ENCODE peak calls at places on chromosomes 5 and 9, in six cellular contexts. One of them, this sample, is unnamed.

GRCh38 chr5:15261279-15261668 is 238.7 kb upstream of the FBXL7 start:
- DNase-seq in neuronal stem cell: no peak
- DNase-seq in H1: no peak
- DNase-seq in IMR-90: no peak
- DNase-seq in mesenchymal stem cell: no peak
- DNase-seq in trophoblast cell: no peak
- DNase-seq in this sample: no peak

GRCh38 chr5:27308151-27308550 is 269.8 kb upstream of the CDH9 start:
- DNase-seq in neuronal stem cell: no peak
- DNase-seq in H1: no peak
- DNase-seq in IMR-90: peak; percentile 69
- DNase-seq in mesenchymal stem cell: no peak
- DNase-seq in trophoblast cell: no peak
- DNase-seq in this sample: no peak

GRCh38 chr9:14107495-14107894 is 206.4 kb downstream of the NFIB start:
- DNase-seq in neuronal stem cell: no peak
- DNase-seq in H1: no peak
- DNase-seq in IMR-90: no peak
- DNase-seq in mesenchymal stem cell: no peak
- DNase-seq in trophoblast cell: no peak
- DNase-seq in this sample: no peak

GRCh38 chr9:128610889-128611288 is 45.8 kb downstream of the DYNC2I2 start:
- DNase-seq in neuronal stem cell: no peak
- DNase-seq in H1: no peak
- DNase-seq in IMR-90: no peak
- DNase-seq in mesenchymal stem cell: no peak
- DNase-seq in trophoblast cell: no peak
- DNase-seq in this sample: no peak

GRCh38 chr9:138023394-138024124 is 146.0 kb downstream of the CACNA1B start:
- DNase-seq in neuronal stem cell: no peak
- DNase-seq in H1: peak; percentile 76
- DNase-seq in IMR-90: no peak
- DNase-seq in mesenchymal stem cell: no peak
- DNase-seq in trophoblast cell: no peak
- DNase-seq in this sample: peak; percentile 50

GRCh38 chr9:306907-307306 is 92.2 kb downstream of the DOCK8 start:
- DNase-seq in neuronal stem cell: no peak
- DNase-seq in H1: no peak
- DNase-seq in IMR-90: no peak
- DNase-seq in mesenchymal stem cell: no peak
- DNase-seq in trophoblast cell: peak; percentile 89
- DNase-seq in this sample: peak; percentile 35

GRCh38 chr9:114224247-114224610 is 68.9 kb downstream of the COL27A1 start:
- DNase-seq in neuronal stem cell: no peak
- DNase-seq in H1: no peak
- DNase-seq in IMR-90: peak; percentile 72
- DNase-seq in mesenchymal stem cell: peak; percentile 61
- DNase-seq in trophoblast cell: no peak
- DNase-seq in this sample: no peak

GRCh38 chr9:120436937-120437592 is 142.9 kb downstream of the CDK5RAP2 start:
- DNase-seq in neuronal stem cell: no peak
- DNase-seq in H1: no peak
- DNase-seq in IMR-90: no peak
- DNase-seq in mesenchymal stem cell: no peak
- DNase-seq in trophoblast cell: no peak
- DNase-seq in this sample: no peak

GRCh38 chr5:16593630-16594029 is 23.2 kb downstream of the RETREG1 start:
- DNase-seq in neuronal stem cell: no peak
- DNase-seq in H1: no peak
- DNase-seq in IMR-90: no peak
- DNase-seq in mesenchymal stem cell: no peak
- DNase-seq in trophoblast cell: peak; percentile 23
- DNase-seq in this sample: no peak

GRCh38 chr5:962801-963200 is 45.8 kb upstream of the NKD2 start:
- DNase-seq in neuronal stem cell: no peak
- DNase-seq in H1: no peak
- DNase-seq in IMR-90: no peak
- DNase-seq in mesenchymal stem cell: no peak
- DNase-seq in trophoblast cell: no peak
- DNase-seq in this sample: no peak

GRCh38 chr9:2833096-2833495 is 10.8 kb downstream of the PUM3 start:
- DNase-seq in neuronal stem cell: no peak
- DNase-seq in H1: no peak
- DNase-seq in IMR-90: no peak
- DNase-seq in mesenchymal stem cell: no peak
- DNase-seq in trophoblast cell: no peak
- DNase-seq in this sample: no peak

GRCh38 chr5:51960617-51961115 is 577.4 kb downstream of the ISL1 start:
- DNase-seq in neuronal stem cell: no peak
- DNase-seq in H1: no peak
- DNase-seq in IMR-90: no peak
- DNase-seq in mesenchymal stem cell: peak; percentile 45
- DNase-seq in trophoblast cell: no peak
- DNase-seq in this sample: no peak

GRCh38 chr5:90563161-90563560 is 4.6 kb downstream of the ADGRV1 start:
- DNase-seq in neuronal stem cell: no peak
- DNase-seq in H1: no peak
- DNase-seq in IMR-90: no peak
- DNase-seq in mesenchymal stem cell: no peak
- DNase-seq in trophoblast cell: no peak
- DNase-seq in this sample: no peak

GRCh38 chr5:80569086-80569960 is 757 bp downstream of the ANKRD34B start:
- DNase-seq in neuronal stem cell: peak; percentile 23
- DNase-seq in H1: peak; percentile 77
- DNase-seq in IMR-90: no peak
- DNase-seq in mesenchymal stem cell: no peak
- DNase-seq in trophoblast cell: no peak
- DNase-seq in this sample: peak; percentile 53

GRCh38 chr9:131513177-131513576 is 10.5 kb downstream of the POMT1 start:
- DNase-seq in neuronal stem cell: no peak
- DNase-seq in H1: no peak
- DNase-seq in IMR-90: no peak
- DNase-seq in mesenchymal stem cell: no peak
- DNase-seq in trophoblast cell: no peak
- DNase-seq in this sample: no peak

GRCh38 chr9:111928342-111928720 is 31.7 kb downstream of the UGCG start:
- DNase-seq in neuronal stem cell: no peak
- DNase-seq in H1: no peak
- DNase-seq in IMR-90: peak; percentile 61
- DNase-seq in mesenchymal stem cell: peak; percentile 61
- DNase-seq in trophoblast cell: no peak
- DNase-seq in this sample: no peak

GRCh38 chr5:171808951-171809350 is 23.3 kb downstream of the SMIM23 start:
- DNase-seq in neuronal stem cell: no peak
- DNase-seq in H1: no peak
- DNase-seq in IMR-90: peak; percentile 71
- DNase-seq in mesenchymal stem cell: no peak
- DNase-seq in trophoblast cell: no peak
- DNase-seq in this sample: no peak

GRCh38 chr5:75034137-75034739 is 18.1 kb downstream of the GCNT4 start:
- DNase-seq in neuronal stem cell: no peak
- DNase-seq in H1: no peak
- DNase-seq in IMR-90: no peak
- DNase-seq in mesenchymal stem cell: no peak
- DNase-seq in trophoblast cell: no peak
- DNase-seq in this sample: no peak

GRCh38 chr5:9903806-9904205 is 273.7 kb upstream of the TAS2R1 start:
- DNase-seq in neuronal stem cell: no peak
- DNase-seq in H1: no peak
- DNase-seq in IMR-90: peak; percentile 62
- DNase-seq in mesenchymal stem cell: peak; percentile 17
- DNase-seq in trophoblast cell: no peak
- DNase-seq in this sample: no peak

GRCh38 chr5:157502143-157502647 is 42.2 kb downstream of the NIPAL4 start:
- DNase-seq in neuronal stem cell: no peak
- DNase-seq in H1: no peak
- DNase-seq in IMR-90: peak; percentile 49
- DNase-seq in mesenchymal stem cell: peak; percentile 51
- DNase-seq in trophoblast cell: no peak
- DNase-seq in this sample: no peak

GRCh38 chr5:67814569-67815311 is 400.8 kb upstream of the PIK3R1 start:
- DNase-seq in neuronal stem cell: no peak
- DNase-seq in H1: no peak
- DNase-seq in IMR-90: no peak
- DNase-seq in mesenchymal stem cell: no peak
- DNase-seq in trophoblast cell: no peak
- DNase-seq in this sample: no peak

GRCh38 chr5:118111956-118112355 is 876.4 kb downstream of the DTWD2 start:
- DNase-seq in neuronal stem cell: no peak
- DNase-seq in H1: no peak
- DNase-seq in IMR-90: no peak
- DNase-seq in mesenchymal stem cell: no peak
- DNase-seq in trophoblast cell: no peak
- DNase-seq in this sample: no peak

GRCh38 chr5:154058055-154059038 is 19.6 kb downstream of the MFAP3 start:
- DNase-seq in neuronal stem cell: no peak
- DNase-seq in H1: no peak
- DNase-seq in IMR-90: peak; percentile 31
- DNase-seq in mesenchymal stem cell: no peak
- DNase-seq in trophoblast cell: no peak
- DNase-seq in this sample: no peak

GRCh38 chr9:126805546-126806262 is 864 bp downstream of the ZBTB43 start:
- DNase-seq in neuronal stem cell: no peak
- DNase-seq in H1: no peak
- DNase-seq in IMR-90: peak; percentile 39
- DNase-seq in mesenchymal stem cell: peak; percentile 89
- DNase-seq in trophoblast cell: peak; percentile 78
- DNase-seq in this sample: no peak

GRCh38 chr5:158641016-158641415 is 458.7 kb downstream of the EBF1 start:
- DNase-seq in neuronal stem cell: no peak
- DNase-seq in H1: no peak
- DNase-seq in IMR-90: no peak
- DNase-seq in mesenchymal stem cell: no peak
- DNase-seq in trophoblast cell: no peak
- DNase-seq in this sample: no peak

GRCh38 chr5:150312518-150312917 is 9.8 kb upstream of the ARSI start:
- DNase-seq in neuronal stem cell: no peak
- DNase-seq in H1: no peak
- DNase-seq in IMR-90: no peak
- DNase-seq in mesenchymal stem cell: no peak
- DNase-seq in trophoblast cell: no peak
- DNase-seq in this sample: no peak
- H4K91ac ChIP-seq in neuronal stem cell: no peak overlapping the region
- H4K91ac ChIP-seq in H1: no peak overlapping the region
- H4K91ac ChIP-seq in IMR-90: no peak overlapping the region
- H4K91ac ChIP-seq in mesenchymal stem cell: no peak overlapping the region
- H4K91ac ChIP-seq in trophoblast cell: no peak overlapping the region
- H4K91ac ChIP-seq in this sample: no peak overlapping the region

DNA sequence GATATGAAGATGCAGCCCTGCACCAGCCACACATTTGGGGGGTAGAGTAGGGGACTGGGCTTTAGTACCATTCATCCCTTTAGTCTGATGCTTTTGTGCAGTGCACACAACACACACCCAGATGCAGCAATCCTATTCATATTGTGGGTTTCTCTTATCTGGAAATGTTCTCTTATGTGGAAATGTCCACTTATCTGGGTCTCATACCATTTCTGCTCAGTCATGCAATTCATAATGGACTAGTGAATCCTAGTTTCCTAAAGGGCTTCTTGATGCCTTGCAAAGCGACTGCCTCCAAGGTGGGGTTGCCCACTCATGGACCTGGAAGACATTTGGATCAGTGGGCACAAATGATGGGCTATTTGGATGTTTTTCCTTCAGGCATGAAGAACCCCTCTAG is 47.8 kb downstream of the C9orf152 start:
- DNase-seq in neuronal stem cell: no peak
- DNase-seq in H1: no peak
- DNase-seq in IMR-90: peak; percentile 48
- DNase-seq in mesenchymal stem cell: peak; percentile 78
- DNase-seq in trophoblast cell: no peak
- DNase-seq in this sample: no peak
- H4K91ac ChIP-seq in neuronal stem cell: no peak overlapping the region
- H4K91ac ChIP-seq in H1: no peak overlapping the region
- H4K91ac ChIP-seq in IMR-90: no peak overlapping the region
- H4K91ac ChIP-seq in mesenchymal stem cell: no peak overlapping the region
- H4K91ac ChIP-seq in trophoblast cell: no peak overlapping the region
- H4K91ac ChIP-seq in this sample: no peak overlapping the region

GRCh38 chr5:37211661-37212060 is 37.5 kb downstream of the CPLANE1 start:
- DNase-seq in neuronal stem cell: no peak
- DNase-seq in H1: no peak
- DNase-seq in IMR-90: no peak
- DNase-seq in mesenchymal stem cell: no peak
- DNase-seq in trophoblast cell: no peak
- DNase-seq in this sample: no peak
- H4K91ac ChIP-seq in neuronal stem cell: no peak overlapping the region
- H4K91ac ChIP-seq in H1: no peak overlapping the region
- H4K91ac ChIP-seq in IMR-90: no peak overlapping the region
- H4K91ac ChIP-seq in mesenchymal stem cell: no peak overlapping the region
- H4K91ac ChIP-seq in trophoblast cell: no peak overlapping the region
- H4K91ac ChIP-seq in this sample: no peak overlapping the region

GRCh38 chr5:180333661-180334060 is 19.5 kb downstream of the GFPT2 start:
- DNase-seq in neuronal stem cell: no peak
- DNase-seq in H1: no peak
- DNase-seq in IMR-90: peak; percentile 76
- DNase-seq in mesenchymal stem cell: peak; percentile 73
- DNase-seq in trophoblast cell: no peak
- DNase-seq in this sample: no peak

GRCh38 chr5:180336234-180337020 is 16.7 kb downstream of the GFPT2 start:
- DNase-seq in neuronal stem cell: no peak
- DNase-seq in H1: no peak
- DNase-seq in IMR-90: no peak
- DNase-seq in mesenchymal stem cell: no peak
- DNase-seq in trophoblast cell: no peak
- DNase-seq in this sample: no peak

GRCh38 chr5:180334176-180334575 is 19.0 kb downstream of the GFPT2 start:
- DNase-seq in neuronal stem cell: no peak
- DNase-seq in H1: no peak
- DNase-seq in IMR-90: no peak
- DNase-seq in mesenchymal stem cell: no peak
- DNase-seq in trophoblast cell: no peak
- DNase-seq in this sample: no peak

GRCh38 chr5:180335614-180336233 is 17.4 kb downstream of the GFPT2 start:
- DNase-seq in neuronal stem cell: no peak
- DNase-seq in H1: no peak
- DNase-seq in IMR-90: no peak
- DNase-seq in mesenchymal stem cell: no peak
- DNase-seq in trophoblast cell: no peak
- DNase-seq in this sample: no peak

DNA sequence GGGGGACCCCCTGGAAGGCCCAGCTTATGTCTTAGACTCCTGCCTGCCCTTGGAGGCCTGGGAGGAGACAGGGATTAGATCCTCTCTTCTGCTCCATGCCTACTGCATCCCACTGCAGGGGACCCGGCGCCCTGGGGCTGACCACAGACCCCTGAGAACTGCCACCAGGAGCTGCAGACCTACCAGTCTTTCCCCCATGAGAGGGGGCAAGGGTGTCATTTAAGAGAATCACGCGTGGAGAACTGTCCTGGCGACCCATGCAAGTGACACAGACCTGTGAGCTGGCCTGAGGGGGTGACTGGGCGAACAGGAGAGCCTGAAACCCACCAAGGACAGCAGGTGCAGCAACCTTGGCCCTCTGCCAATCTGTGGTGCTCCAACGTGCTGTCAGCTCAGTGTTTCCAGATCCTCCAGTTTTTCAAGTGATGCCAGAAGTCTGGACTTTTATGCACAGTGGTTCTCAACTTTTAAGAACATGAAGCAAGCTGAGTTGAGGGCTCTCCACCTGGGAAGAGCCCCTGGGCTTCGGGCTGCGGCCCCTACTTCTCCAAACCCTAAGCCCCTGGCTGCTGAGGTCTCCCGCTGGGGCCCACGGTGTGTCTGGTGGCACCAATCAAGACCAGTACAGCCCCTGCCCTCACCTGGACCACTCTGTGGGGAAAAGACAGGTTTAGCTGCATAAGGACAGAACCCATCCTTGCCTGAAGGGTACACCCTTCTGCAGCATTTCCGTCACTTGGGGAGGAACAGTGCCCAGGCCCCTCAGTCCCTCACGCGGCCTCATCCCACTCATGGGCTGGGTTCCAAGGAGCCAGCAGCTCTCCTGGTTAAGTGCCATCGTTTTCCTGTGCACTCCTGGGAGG is 18.2 kb downstream of the GFPT2 start:
- DNase-seq in neuronal stem cell: no peak
- DNase-seq in H1: no peak
- DNase-seq in IMR-90: no peak
- DNase-seq in mesenchymal stem cell: no peak
- DNase-seq in trophoblast cell: no peak
- DNase-seq in this sample: no peak
- H4K91ac ChIP-seq in neuronal stem cell: no peak overlapping the region
- H4K91ac ChIP-seq in H1: no peak overlapping the region
- H4K91ac ChIP-seq in IMR-90: no peak overlapping the region
- H4K91ac ChIP-seq in mesenchymal stem cell: no peak overlapping the region
- H4K91ac ChIP-seq in trophoblast cell: no peak overlapping the region
- H4K91ac ChIP-seq in this sample: no peak overlapping the region

This sample was measured in H9.